ENCODE peak calls at places on chromosomes 4 and X, in nine cellular contexts. One of them, this sample, is unnamed. For H3K4me1, the result is how much of the 10 kb centered on the place peaks cover.

GRCh38 chrX:17741123-17741511 is 3.8 kb downstream of the SCML1 start:
- DNase-seq in GM23338: no peak
- DNase-seq in mammary epithelial cell: no peak
- DNase-seq in thoracic aorta: no peak
- DNase-seq in pancreas: no peak
- DNase-seq in OCI-LY7: no peak
- DNase-seq in Peyer's patch: no peak
- DNase-seq in upper lobe of right lung: no peak
- DNase-seq in K562: no peak
- DNase-seq in this sample: no peak

GRCh38 chrX:22136711-22137110 is 104.6 kb downstream of the PHEX start:
- DNase-seq in GM23338: no peak
- DNase-seq in mammary epithelial cell: no peak
- DNase-seq in thoracic aorta: no peak
- DNase-seq in pancreas: no peak
- DNase-seq in OCI-LY7: no peak
- DNase-seq in Peyer's patch: no peak
- DNase-seq in upper lobe of right lung: no peak
- DNase-seq in K562: no peak
- DNase-seq in this sample: no peak

GRCh38 chr4:12488672-12489071 is 995.5 kb downstream of the RAB28 start:
- DNase-seq in GM23338: peak
- DNase-seq in mammary epithelial cell: no peak
- DNase-seq in thoracic aorta: no peak
- DNase-seq in pancreas: no peak
- DNase-seq in OCI-LY7: no peak
- DNase-seq in Peyer's patch: no peak
- DNase-seq in upper lobe of right lung: no peak
- DNase-seq in K562: no peak
- DNase-seq in this sample: no peak

GRCh38 chr4:1910643-1911042 is 39.5 kb downstream of the NSD2 start:
- DNase-seq in GM23338: peak
- DNase-seq in mammary epithelial cell: peak
- DNase-seq in thoracic aorta: no peak
- DNase-seq in pancreas: no peak
- DNase-seq in OCI-LY7: peak
- DNase-seq in Peyer's patch: no peak
- DNase-seq in upper lobe of right lung: no peak
- DNase-seq in K562: peak
- DNase-seq in this sample: no peak

GRCh38 chr4:79074040-79074439 is 134.8 kb upstream of the PAQR3 start:
- DNase-seq in GM23338: no peak
- DNase-seq in mammary epithelial cell: no peak
- DNase-seq in thoracic aorta: no peak
- DNase-seq in pancreas: no peak
- DNase-seq in OCI-LY7: no peak
- DNase-seq in Peyer's patch: no peak
- DNase-seq in upper lobe of right lung: no peak
- DNase-seq in K562: no peak
- DNase-seq in this sample: no peak

GRCh38 chr4:180150818-180151217 is 2092.4 kb upstream of the TENM3 start:
- DNase-seq in GM23338: peak
- DNase-seq in mammary epithelial cell: no peak
- DNase-seq in thoracic aorta: no peak
- DNase-seq in pancreas: no peak
- DNase-seq in OCI-LY7: peak
- DNase-seq in Peyer's patch: no peak
- DNase-seq in upper lobe of right lung: no peak
- DNase-seq in K562: no peak
- DNase-seq in this sample: no peak

GRCh38 chr4:67020079-67020807 is 525.1 kb downstream of the CENPC start:
- DNase-seq in GM23338: peak
- DNase-seq in mammary epithelial cell: no peak
- DNase-seq in thoracic aorta: no peak
- DNase-seq in pancreas: no peak
- DNase-seq in OCI-LY7: no peak
- DNase-seq in Peyer's patch: no peak
- DNase-seq in upper lobe of right lung: no peak
- DNase-seq in K562: no peak
- DNase-seq in this sample: no peak

GRCh38 chr4:107579099-107579498 is 140.9 kb downstream of the PAPSS1 start:
- DNase-seq in GM23338: no peak
- DNase-seq in mammary epithelial cell: no peak
- DNase-seq in thoracic aorta: no peak
- DNase-seq in pancreas: no peak
- DNase-seq in OCI-LY7: no peak
- DNase-seq in Peyer's patch: no peak
- DNase-seq in upper lobe of right lung: no peak
- DNase-seq in K562: peak
- DNase-seq in this sample: no peak

GRCh38 chr4:163666335-163666888 is 171.9 kb downstream of the TMA16 start:
- DNase-seq in GM23338: no peak
- DNase-seq in mammary epithelial cell: no peak
- DNase-seq in thoracic aorta: no peak
- DNase-seq in pancreas: no peak
- DNase-seq in OCI-LY7: peak
- DNase-seq in Peyer's patch: no peak
- DNase-seq in upper lobe of right lung: no peak
- DNase-seq in K562: no peak
- DNase-seq in this sample: no peak

GRCh38 chrX:119687661-119688413 is 5.1 kb downstream of the SEPTIN6 start:
- DNase-seq in GM23338: no peak
- DNase-seq in mammary epithelial cell: no peak
- DNase-seq in thoracic aorta: no peak
- DNase-seq in pancreas: no peak
- DNase-seq in OCI-LY7: peak
- DNase-seq in Peyer's patch: peak
- DNase-seq in upper lobe of right lung: no peak
- DNase-seq in K562: no peak
- DNase-seq in this sample: no peak

GRCh38 chr4:40621229-40621591 is 8.5 kb downstream of the RBM47 start:
- DNase-seq in GM23338: no peak
- DNase-seq in mammary epithelial cell: no peak
- DNase-seq in thoracic aorta: no peak
- DNase-seq in pancreas: no peak
- DNase-seq in OCI-LY7: peak
- DNase-seq in Peyer's patch: no peak
- DNase-seq in upper lobe of right lung: no peak
- DNase-seq in K562: no peak
- DNase-seq in this sample: no peak

GRCh38 chr4:123233409-123233808 is 163.2 kb upstream of the SPRY1 start:
- DNase-seq in GM23338: no peak
- DNase-seq in mammary epithelial cell: no peak
- DNase-seq in thoracic aorta: no peak
- DNase-seq in pancreas: no peak
- DNase-seq in OCI-LY7: no peak
- DNase-seq in Peyer's patch: no peak
- DNase-seq in upper lobe of right lung: no peak
- DNase-seq in K562: no peak
- DNase-seq in this sample: no peak

GRCh38 chrX:17369294-17369693 is 5.7 kb upstream of the NHS start:
- DNase-seq in GM23338: no peak
- DNase-seq in mammary epithelial cell: no peak
- DNase-seq in thoracic aorta: no peak
- DNase-seq in pancreas: no peak
- DNase-seq in OCI-LY7: no peak
- DNase-seq in Peyer's patch: no peak
- DNase-seq in upper lobe of right lung: no peak
- DNase-seq in K562: no peak
- DNase-seq in this sample: no peak

GRCh38 chr4:4541040-4541631 is 712 bp downstream of the STX18 start:
- DNase-seq in GM23338: no peak
- DNase-seq in mammary epithelial cell: peak
- DNase-seq in thoracic aorta: no peak
- DNase-seq in pancreas: peak
- DNase-seq in OCI-LY7: peak
- DNase-seq in Peyer's patch: no peak
- DNase-seq in upper lobe of right lung: peak
- DNase-seq in K562: peak
- DNase-seq in this sample: peak

GRCh38 chr4:153788419-153789276 is at the start of gene SFRP2:
- DNase-seq in GM23338: peak
- DNase-seq in mammary epithelial cell: no peak
- DNase-seq in thoracic aorta: no peak
- DNase-seq in pancreas: no peak
- DNase-seq in OCI-LY7: no peak
- DNase-seq in Peyer's patch: no peak
- DNase-seq in upper lobe of right lung: peak
- DNase-seq in K562: no peak
- DNase-seq in this sample: no peak

DNA sequence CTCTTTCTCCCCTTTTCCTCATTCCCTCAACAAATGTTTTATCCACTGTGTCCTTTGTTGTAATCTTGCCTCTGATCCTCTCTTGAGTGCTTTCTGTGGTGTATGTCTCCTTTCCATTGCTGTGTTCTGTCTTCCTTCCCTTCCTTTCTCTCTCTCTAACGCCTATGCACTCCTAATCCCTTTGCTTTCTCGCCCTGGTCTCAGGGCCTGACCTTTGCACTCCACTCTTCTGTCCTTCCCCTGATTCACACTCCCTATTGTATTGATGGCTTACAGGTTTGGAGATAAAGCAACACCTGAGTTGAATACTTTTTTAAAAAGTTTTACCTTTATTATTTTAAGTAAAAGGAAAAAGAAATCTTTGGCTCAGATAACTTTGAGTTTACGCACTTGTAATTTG is 15.6 kb upstream of the SCOC start:
- DNase-seq in GM23338: no peak
- DNase-seq in mammary epithelial cell: no peak
- DNase-seq in thoracic aorta: no peak
- DNase-seq in pancreas: no peak
- DNase-seq in OCI-LY7: no peak
- DNase-seq in Peyer's patch: no peak
- DNase-seq in upper lobe of right lung: no peak
- DNase-seq in K562: no peak
- DNase-seq in this sample: no peak
- H3K4me3 ChIP-seq in GM23338: no peak
- H3K4me3 ChIP-seq in mammary epithelial cell: no peak
- H3K4me3 ChIP-seq in thoracic aorta: no peak
- H3K4me3 ChIP-seq in pancreas: no peak
- H3K4me3 ChIP-seq in OCI-LY7: no peak
- H3K4me3 ChIP-seq in Peyer's patch: no peak
- H3K4me3 ChIP-seq in upper lobe of right lung: no peak
- H3K4me3 ChIP-seq in K562: no peak
- H3K4me3 ChIP-seq in this sample: no peak

DNA sequence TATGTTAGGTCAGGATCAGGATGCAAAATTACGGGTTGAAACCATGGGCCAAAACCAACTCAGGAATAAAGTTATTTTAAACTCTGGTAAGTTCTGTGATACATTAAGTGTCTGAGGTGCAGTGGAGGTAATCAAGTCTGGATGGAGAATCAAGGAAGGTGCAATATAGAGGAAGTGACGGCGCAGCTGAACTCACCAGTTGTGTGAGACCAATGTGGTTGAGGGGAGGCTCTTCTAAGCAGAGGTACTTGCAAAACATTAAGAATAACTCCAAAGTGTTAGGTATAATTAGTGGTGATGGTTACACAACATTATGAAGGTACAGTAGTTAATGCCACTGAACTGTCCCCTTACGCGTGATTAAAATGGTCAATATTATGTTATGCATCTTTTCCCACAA is 19.7 kb downstream of the GAB3 start:
- DNase-seq in GM23338: no peak
- DNase-seq in mammary epithelial cell: no peak
- DNase-seq in thoracic aorta: no peak
- DNase-seq in pancreas: no peak
- DNase-seq in OCI-LY7: no peak
- DNase-seq in Peyer's patch: no peak
- DNase-seq in upper lobe of right lung: no peak
- DNase-seq in K562: no peak
- DNase-seq in this sample: no peak
- H3K4me1 ChIP-seq in GM23338: under half
- H3K4me1 ChIP-seq in mammary epithelial cell: half or more
- H3K4me1 ChIP-seq in thoracic aorta: half or more
- H3K4me1 ChIP-seq in pancreas: under half
- H3K4me1 ChIP-seq in OCI-LY7: under half
- H3K4me1 ChIP-seq in Peyer's patch: under half
- H3K4me1 ChIP-seq in upper lobe of right lung: half or more
- H3K4me1 ChIP-seq in K562: under half
- H3K4me1 ChIP-seq in this sample: under half

GRCh38 chrX:133412246-133412645 is 3.0 kb downstream of the GPC4 start:
- DNase-seq in GM23338: no peak
- DNase-seq in mammary epithelial cell: no peak
- DNase-seq in thoracic aorta: no peak
- DNase-seq in pancreas: no peak
- DNase-seq in OCI-LY7: no peak
- DNase-seq in Peyer's patch: no peak
- DNase-seq in upper lobe of right lung: no peak
- DNase-seq in K562: no peak
- DNase-seq in this sample: no peak

GRCh38 chrX:133415276-133416105 is at the start of gene GPC4:
- DNase-seq in GM23338: peak
- DNase-seq in mammary epithelial cell: peak
- DNase-seq in thoracic aorta: no peak
- DNase-seq in pancreas: peak
- DNase-seq in OCI-LY7: no peak
- DNase-seq in Peyer's patch: no peak
- DNase-seq in upper lobe of right lung: peak
- DNase-seq in K562: no peak
- DNase-seq in this sample: no peak

GRCh38 chrX:133413218-133413925 is 1.9 kb downstream of the GPC4 start:
- DNase-seq in GM23338: peak
- DNase-seq in mammary epithelial cell: no peak
- DNase-seq in thoracic aorta: no peak
- DNase-seq in pancreas: no peak
- DNase-seq in OCI-LY7: no peak
- DNase-seq in Peyer's patch: no peak
- DNase-seq in upper lobe of right lung: no peak
- DNase-seq in K562: no peak
- DNase-seq in this sample: no peak

GRCh38 chrX:133412665-133413064 is 2.6 kb downstream of the GPC4 start:
- DNase-seq in GM23338: no peak
- DNase-seq in mammary epithelial cell: no peak
- DNase-seq in thoracic aorta: no peak
- DNase-seq in pancreas: no peak
- DNase-seq in OCI-LY7: no peak
- DNase-seq in Peyer's patch: no peak
- DNase-seq in upper lobe of right lung: no peak
- DNase-seq in K562: no peak
- DNase-seq in this sample: no peak

GRCh38 chrX:133414399-133415275 is 652 bp downstream of the GPC4 start:
- DNase-seq in GM23338: peak
- DNase-seq in mammary epithelial cell: peak
- DNase-seq in thoracic aorta: no peak
- DNase-seq in pancreas: peak
- DNase-seq in OCI-LY7: no peak
- DNase-seq in Peyer's patch: no peak
- DNase-seq in upper lobe of right lung: peak
- DNase-seq in K562: no peak
- DNase-seq in this sample: no peak
- H3K27ac ChIP-seq in GM23338: no peak
- H3K27ac ChIP-seq in mammary epithelial cell: no peak
- H3K27ac ChIP-seq in thoracic aorta: peak
- H3K27ac ChIP-seq in pancreas: peak
- H3K27ac ChIP-seq in OCI-LY7: no peak
- H3K27ac ChIP-seq in Peyer's patch: peak
- H3K27ac ChIP-seq in upper lobe of right lung: peak
- H3K27ac ChIP-seq in K562: no peak
- H3K27ac ChIP-seq in this sample: no peak

DNA sequence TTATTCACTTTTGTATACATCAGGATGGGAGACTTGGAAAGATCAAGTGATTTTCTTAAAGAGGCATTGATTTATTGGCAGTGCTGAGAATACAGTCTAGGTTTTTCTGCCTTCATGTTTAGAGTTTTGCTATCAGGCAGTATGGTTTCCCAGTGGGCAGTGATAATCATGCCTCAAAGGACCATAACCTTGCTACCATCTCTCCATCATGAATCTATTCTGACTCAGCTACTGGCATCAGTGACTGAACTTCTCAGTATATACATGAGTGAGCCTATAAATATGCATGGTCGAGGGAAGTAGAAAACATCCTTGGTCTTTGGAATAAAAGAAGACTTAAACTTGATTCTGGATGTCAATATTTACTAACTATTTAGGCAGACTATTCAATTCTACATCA is 562.0 kb upstream of the AADAT start:
- DNase-seq in GM23338: no peak
- DNase-seq in mammary epithelial cell: no peak
- DNase-seq in thoracic aorta: no peak
- DNase-seq in pancreas: no peak
- DNase-seq in OCI-LY7: no peak
- DNase-seq in Peyer's patch: no peak
- DNase-seq in upper lobe of right lung: no peak
- DNase-seq in K562: no peak
- DNase-seq in this sample: no peak
- H3K4me3 ChIP-seq in GM23338: no peak
- H3K4me3 ChIP-seq in mammary epithelial cell: no peak
- H3K4me3 ChIP-seq in thoracic aorta: no peak
- H3K4me3 ChIP-seq in pancreas: no peak
- H3K4me3 ChIP-seq in OCI-LY7: no peak
- H3K4me3 ChIP-seq in Peyer's patch: no peak
- H3K4me3 ChIP-seq in upper lobe of right lung: no peak
- H3K4me3 ChIP-seq in K562: no peak
- H3K4me3 ChIP-seq in this sample: no peak

This sample was measured in CD4-positive, CD25-positive, alpha-beta regulatory T cell.